ENCODE peak calls at places on chromosomes 1 and 21, in five cellular contexts. B is SK-N-SH, N is K562, Q is HepG2, T is GM12892. G is an unnamed sample.

GRCh38 chr1:103197266-103197665 is 88.9 kb upstream of the COL11A1 start:
- DNase-seq in N (no peak), Q (no peak), B (no peak), T (no peak), G (no peak)

GRCh38 chr1:7690076-7690475 is 81.0 kb upstream of the VAMP3 start:
- DNase-seq in B (no peak), N (no peak), T (no peak), Q (no peak), G (no peak)

GRCh38 chr1:216640100-216640499 is 83.1 kb downstream of the ESRRG start:
- DNase-seq in B (no peak), T (no peak), Q (no peak), N (no peak), G (no peak)

GRCh38 chr21:25997788-25998611 is 172.6 kb downstream of the APP start:
- DNase-seq in Q (peak; percentile 88), N (no peak), T (no peak), B (no peak), G (no peak)

GRCh38 chr1:52943876-52944275 is 16.8 kb downstream of the SCP2 start:
- DNase-seq in Q (no peak), T (no peak), N (no peak), B (no peak), G (no peak)

GRCh38 chr21:44006656-44007055 is 5.5 kb upstream of the TRAPPC10 start:
- DNase-seq in N (no peak), T (no peak), B (no peak), Q (no peak), G (no peak)

GRCh38 chr1:206455681-206456344 is 14.5 kb upstream of the IKBKE start:
- DNase-seq in B (peak; percentile 83), Q (no peak), T (no peak), N (peak; percentile 82), G (no peak)

GRCh38 chr1:54649130-54649898 is 7.7 kb downstream of the MROH7 start:
- DNase-seq in B (no peak), N (no peak), T (no peak), Q (peak; percentile 70), G (no peak)

GRCh38 chr1:184622136-184622823 is 132.4 kb downstream of the EDEM3 start:
- DNase-seq in Q (no peak), N (no peak), B (peak; percentile 68), T (no peak), G (no peak)

GRCh38 chr1:91583326-91583755 is 82.7 kb downstream of the CDC7 start:
- DNase-seq in B (no peak), T (no peak), N (no peak), Q (no peak), G (no peak)

GRCh38 chr1:68327414-68327813 is 95.1 kb upstream of the WLS start:
- DNase-seq in B (no peak), T (no peak), N (no peak), Q (no peak), G (no peak)

GRCh38 chr1:56099766-56100165 is 479.6 kb downstream of the PLPP3 start:
- DNase-seq in B (no peak), T (no peak), Q (no peak), N (no peak), G (no peak)

GRCh38 chr1:19407494-19408096 is 77.7 kb downstream of the CAPZB start:
- DNase-seq in T (no peak), N (peak; percentile 62), B (no peak), Q (no peak), G (no peak)

GRCh38 chr21:14076143-14076806 is 134.5 kb downstream of the LIPI start:
- DNase-seq in N (no peak), T (no peak), Q (no peak), B (no peak), G (no peak)

GRCh38 chr1:242212401-242212800 is 213.5 kb upstream of the MAP1LC3C start:
- DNase-seq in B (peak; percentile 52), T (no peak), N (no peak), Q (no peak), G (no peak)

GRCh38 chr1:33612877-33613487 is 140.5 kb downstream of the ZSCAN20 start:
- DNase-seq in N (peak; percentile 73), T (peak; percentile 40), Q (peak; percentile 48), B (peak; percentile 78), G (peak; percentile 57)

GRCh38 chr1:17369466-17369865 is 2.5 kb upstream of the PADI6 start:
- DNase-seq in T (no peak), N (no peak), Q (no peak), B (no peak), G (no peak)

GRCh38 chr21:43881283-43881682 is 16.3 kb downstream of the AGPAT3 start:
- DNase-seq in T (no peak), N (no peak), B (no peak), Q (no peak), G (no peak)

GRCh38 chr21:46000731-46001641 is 19.4 kb downstream of the COL6A1 start:
- DNase-seq in B (no peak), T (no peak), N (peak; percentile 75), Q (no peak), G (no peak)

GRCh38 chr1:37477946-37478345 is 3.6 kb downstream of the ZC3H12A start:
- DNase-seq in T (no peak), N (no peak), Q (no peak), B (no peak), G (no peak)

GRCh38 chr1:214537219-214537618 is 14.2 kb downstream of the PTPN14 start:
- DNase-seq in B (no peak), Q (no peak), N (no peak), T (no peak), G (no peak)

GRCh38 chr1:213381572-213382084 is 330.6 kb downstream of the RPS6KC1 start:
- DNase-seq in B (no peak), N (no peak), T (no peak), Q (no peak), G (no peak)

GRCh38 chr1:206691604-206692003 is 6.9 kb downstream of the MAPKAPK2 start:
- DNase-seq in T (no peak), Q (peak; percentile 59), N (peak; percentile 20), B (no peak), G (no peak)

GRCh38 chr1:66460776-66461175 is 73.2 kb upstream of the SGIP1 start:
- DNase-seq in B (no peak), Q (no peak), T (no peak), N (no peak), G (no peak)

GRCh38 chr1:175201061-175201508 is 8.5 kb upstream of the KIAA0040 start:
- DNase-seq in B (no peak), N (no peak), T (no peak), Q (no peak), G (no peak)

GRCh38 chr1:9155879-9156278 is 27.0 kb upstream of the GPR157 start:
- DNase-seq in N (no peak), Q (no peak), T (no peak), B (no peak), G (no peak)

GRCh38 chr1:99850458-99850974 is 355 bp downstream of the AGL start:
- DNase-seq in T (no peak), N (no peak), Q (no peak), B (no peak), G (no peak)

GRCh38 chr1:184497962-184498723 is 111.3 kb downstream of the C1orf21 start:
- DNase-seq in N (no peak), Q (no peak), T (no peak), B (peak; percentile 14), G (no peak)

GRCh38 chr1:18440385-18441226 is 40.1 kb upstream of the KLHDC7A start:
- DNase-seq in Q (no peak), N (no peak), T (no peak), B (no peak), G (no peak)

GRCh38 chr1:36322786-36323635 is 434 bp downstream of the EVA1B start:
- DNase-seq in N (peak; percentile 77), B (peak; percentile 81), Q (no peak), T (peak; percentile 52), G (peak; percentile 53)
- TF ChIP-seq POLR2AphosphoS5 in N (no peak), B (no peak), Q (no peak), T (no peak), G (no peak)

DNA sequence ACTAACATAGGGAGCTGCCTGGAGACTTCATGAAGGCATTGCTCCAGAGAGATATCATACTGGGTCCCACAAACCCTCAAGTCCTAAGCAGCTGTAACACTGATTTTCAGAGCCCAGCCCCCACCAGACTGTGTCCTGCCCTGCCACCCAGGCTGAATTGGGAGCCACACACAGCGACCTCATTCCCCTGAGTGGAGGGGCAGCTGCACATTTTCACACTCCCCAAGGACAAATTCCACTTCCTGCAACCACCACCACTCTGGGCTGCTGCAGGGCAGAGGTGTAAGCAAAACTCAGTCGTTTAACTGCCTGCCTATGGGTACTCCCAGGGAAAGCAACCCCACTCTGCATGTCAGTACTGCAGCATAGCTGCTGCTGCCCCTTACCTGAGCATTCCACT is 19.8 kb downstream of the DTL start:
- DNase-seq in B (no peak), T (no peak), N (no peak), Q (no peak), G (no peak)
- TF ChIP-seq TAF1 in B (no peak), T (no peak), N (no peak), Q (no peak), G (no peak)

GRCh38 chr1:154715385-154715784 is 107.4 kb upstream of the ADAR start:
- DNase-seq in B (no peak), N (no peak), Q (no peak), T (no peak), G (no peak)
- TF ChIP-seq POLR2AphosphoS5 in B (no peak), N (no peak), Q (no peak), T (no peak), G (no peak)

GRCh38 chr1:109300650-109301151 is 6.1 kb downstream of the MYBPHL start:
- DNase-seq in B (no peak), Q (no peak), N (peak; percentile 50), T (no peak), G (no peak)
- TF ChIP-seq TAF1 in B (no peak), Q (no peak), N (no peak), T (no peak), G (no peak)

GRCh38 chr1:46805755-46806154 is 6.9 kb downstream of the CYP4B1 start:
- DNase-seq in T (no peak), B (no peak), N (no peak), Q (no peak), G (no peak)

GRCh38 chr1:46804027-46804889 is 5.4 kb downstream of the CYP4B1 start:
- DNase-seq in T (no peak), N (no peak), B (no peak), Q (no peak), G (no peak)

GRCh38 chr1:46807046-46807972 is 8.5 kb downstream of the CYP4B1 start:
- DNase-seq in T (no peak), Q (no peak), B (no peak), N (no peak), G (no peak)

GRCh38 chr1:46804926-46805325 is 6.1 kb downstream of the CYP4B1 start:
- DNase-seq in N (no peak), Q (no peak), B (no peak), T (no peak), G (no peak)

DNA sequence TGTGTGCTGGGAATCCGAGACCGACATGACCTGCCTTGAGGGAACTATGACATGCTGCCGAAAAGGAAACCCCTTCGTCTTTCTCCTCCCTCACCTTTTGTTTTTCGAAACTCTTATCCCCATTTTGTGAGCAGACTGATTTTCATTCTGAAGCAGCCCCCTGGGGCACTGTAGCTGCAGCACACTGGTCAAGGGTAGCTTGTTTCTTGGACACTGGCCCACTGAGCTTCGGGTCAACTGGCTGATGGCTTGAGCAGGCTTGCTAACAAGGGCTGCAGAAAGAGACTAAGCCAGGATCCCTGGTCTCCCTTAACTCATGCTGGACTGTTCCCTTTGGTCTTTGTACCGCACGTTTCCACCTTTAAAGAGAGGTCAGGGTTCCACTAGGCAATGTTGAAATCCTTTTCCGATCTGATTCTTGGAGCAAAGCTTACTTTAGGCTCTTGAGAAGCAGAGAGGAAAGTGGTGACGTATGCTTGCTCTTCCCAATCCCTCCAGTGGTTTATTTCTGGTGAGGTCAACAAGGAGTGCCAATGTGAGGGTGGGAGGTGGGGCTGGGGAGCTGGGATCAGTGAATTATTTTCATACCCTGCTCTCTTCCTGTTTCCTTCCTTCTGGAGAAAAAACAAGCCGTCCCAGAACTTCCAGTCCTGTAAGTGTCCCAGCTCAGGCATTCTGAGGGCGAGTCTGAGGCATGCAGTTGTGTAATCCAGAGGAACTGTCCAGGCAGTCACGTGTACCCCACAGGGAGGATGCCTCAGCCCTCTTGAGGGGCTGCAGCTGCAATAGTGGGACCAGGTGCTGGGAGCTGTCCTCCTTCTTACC is 7.6 kb downstream of the CYP4B1 start:
- DNase-seq in N (no peak), B (no peak), T (no peak), Q (no peak), G (no peak)
- TF ChIP-seq POLR2AphosphoS5 in N (no peak), B (no peak), T (no peak), Q (no peak), G (no peak)

G was measured in GM12891.